ENCODE peak calls at places on chromosomes 13 and 19, in seven cellular contexts. One of them, this sample, is unnamed.

GRCh38 chr19:32651729-32652140 is 23.2 kb downstream of the ANKRD27 start:
- DNase-seq in GM12865: no peak
- DNase-seq in aorta: no peak
- DNase-seq in stimulated activated CD8-positive, alpha-beta memory T cell treated with anti-CD3 and anti-CD28 coated beads, Interleukin-12 subunit alpha, Interleukin-12 subunit beta, amount 100 ng/mL, for 1 hour: no peak
- DNase-seq in HTR-8/SVneo: peak; percentile 31
- DNase-seq in T-helper 1 cell: no peak
- DNase-seq in choroid plexus epithelial cell: peak; percentile 65
- DNase-seq in this sample: no peak

GRCh38 chr19:8069116-8069973 is 16.8 kb downstream of the CCL25 start:
- DNase-seq in GM12865: peak; percentile 56
- DNase-seq in aorta: no peak
- DNase-seq in stimulated activated CD8-positive, alpha-beta memory T cell treated with anti-CD3 and anti-CD28 coated beads, Interleukin-12 subunit alpha, Interleukin-12 subunit beta, amount 100 ng/mL, for 1 hour: no peak
- DNase-seq in HTR-8/SVneo: no peak
- DNase-seq in T-helper 1 cell: no peak
- DNase-seq in choroid plexus epithelial cell: no peak
- DNase-seq in this sample: no peak

GRCh38 chr13:37621811-37622361 is 23.3 kb upstream of the POSTN start:
- DNase-seq in GM12865: no peak
- DNase-seq in aorta: peak; percentile 55
- DNase-seq in stimulated activated CD8-positive, alpha-beta memory T cell treated with anti-CD3 and anti-CD28 coated beads, Interleukin-12 subunit alpha, Interleukin-12 subunit beta, amount 100 ng/mL, for 1 hour: no peak
- DNase-seq in HTR-8/SVneo: no peak
- DNase-seq in T-helper 1 cell: no peak
- DNase-seq in choroid plexus epithelial cell: peak; percentile 97
- DNase-seq in this sample: no peak

GRCh38 chr13:23993439-23993980 is 96.2 kb upstream of the C1QTNF9B start:
- DNase-seq in GM12865: peak; percentile 29
- DNase-seq in aorta: no peak
- DNase-seq in stimulated activated CD8-positive, alpha-beta memory T cell treated with anti-CD3 and anti-CD28 coated beads, Interleukin-12 subunit alpha, Interleukin-12 subunit beta, amount 100 ng/mL, for 1 hour: no peak
- DNase-seq in HTR-8/SVneo: no peak
- DNase-seq in T-helper 1 cell: no peak
- DNase-seq in choroid plexus epithelial cell: peak; percentile 77
- DNase-seq in this sample: no peak

GRCh38 chr19:4744451-4745170 is 21.0 kb upstream of the DPP9 start:
- DNase-seq in GM12865: no peak
- DNase-seq in aorta: no peak
- DNase-seq in stimulated activated CD8-positive, alpha-beta memory T cell treated with anti-CD3 and anti-CD28 coated beads, Interleukin-12 subunit alpha, Interleukin-12 subunit beta, amount 100 ng/mL, for 1 hour: no peak
- DNase-seq in HTR-8/SVneo: peak; percentile 84
- DNase-seq in T-helper 1 cell: no peak
- DNase-seq in choroid plexus epithelial cell: peak; percentile 90
- DNase-seq in this sample: no peak

GRCh38 chr13:97342136-97342535 is 91.8 kb upstream of the RAP2A start:
- DNase-seq in GM12865: no peak
- DNase-seq in aorta: no peak
- DNase-seq in stimulated activated CD8-positive, alpha-beta memory T cell treated with anti-CD3 and anti-CD28 coated beads, Interleukin-12 subunit alpha, Interleukin-12 subunit beta, amount 100 ng/mL, for 1 hour: no peak
- DNase-seq in HTR-8/SVneo: no peak
- DNase-seq in T-helper 1 cell: no peak
- DNase-seq in choroid plexus epithelial cell: no peak
- DNase-seq in this sample: no peak

GRCh38 chr19:8340341-8341096 is 2.5 kb downstream of the KANK3 start:
- DNase-seq in GM12865: no peak
- DNase-seq in aorta: no peak
- DNase-seq in stimulated activated CD8-positive, alpha-beta memory T cell treated with anti-CD3 and anti-CD28 coated beads, Interleukin-12 subunit alpha, Interleukin-12 subunit beta, amount 100 ng/mL, for 1 hour: no peak
- DNase-seq in HTR-8/SVneo: no peak
- DNase-seq in T-helper 1 cell: no peak
- DNase-seq in choroid plexus epithelial cell: no peak
- DNase-seq in this sample: no peak

GRCh38 chr19:6674868-6675305 is 4.9 kb upstream of the TNFSF14 start:
- DNase-seq in GM12865: peak; percentile 93
- DNase-seq in aorta: peak; percentile 83
- DNase-seq in stimulated activated CD8-positive, alpha-beta memory T cell treated with anti-CD3 and anti-CD28 coated beads, Interleukin-12 subunit alpha, Interleukin-12 subunit beta, amount 100 ng/mL, for 1 hour: peak; percentile 85
- DNase-seq in HTR-8/SVneo: peak; percentile 95
- DNase-seq in T-helper 1 cell: peak; percentile 69
- DNase-seq in choroid plexus epithelial cell: peak; percentile 60
- DNase-seq in this sample: peak; percentile 58

GRCh38 chr19:42427313-42427712 is at the start of gene LIPE:
- DNase-seq in GM12865: no peak
- DNase-seq in aorta: no peak
- DNase-seq in stimulated activated CD8-positive, alpha-beta memory T cell treated with anti-CD3 and anti-CD28 coated beads, Interleukin-12 subunit alpha, Interleukin-12 subunit beta, amount 100 ng/mL, for 1 hour: no peak
- DNase-seq in HTR-8/SVneo: no peak
- DNase-seq in T-helper 1 cell: no peak
- DNase-seq in choroid plexus epithelial cell: no peak
- DNase-seq in this sample: no peak

GRCh38 chr13:71149498-71150363 is 717.3 kb downstream of the DACH1 start:
- DNase-seq in GM12865: no peak
- DNase-seq in aorta: no peak
- DNase-seq in stimulated activated CD8-positive, alpha-beta memory T cell treated with anti-CD3 and anti-CD28 coated beads, Interleukin-12 subunit alpha, Interleukin-12 subunit beta, amount 100 ng/mL, for 1 hour: no peak
- DNase-seq in HTR-8/SVneo: no peak
- DNase-seq in T-helper 1 cell: no peak
- DNase-seq in choroid plexus epithelial cell: no peak
- DNase-seq in this sample: no peak

GRCh38 chr19:47757617-47758432 is 12.5 kb downstream of the NOP53 start:
- DNase-seq in GM12865: no peak
- DNase-seq in aorta: no peak
- DNase-seq in stimulated activated CD8-positive, alpha-beta memory T cell treated with anti-CD3 and anti-CD28 coated beads, Interleukin-12 subunit alpha, Interleukin-12 subunit beta, amount 100 ng/mL, for 1 hour: no peak
- DNase-seq in HTR-8/SVneo: no peak
- DNase-seq in T-helper 1 cell: no peak
- DNase-seq in choroid plexus epithelial cell: no peak
- DNase-seq in this sample: no peak

GRCh38 chr19:6260912-6261636 is 18.7 kb downstream of the MLLT1 start:
- DNase-seq in GM12865: no peak
- DNase-seq in aorta: peak; percentile 77
- DNase-seq in stimulated activated CD8-positive, alpha-beta memory T cell treated with anti-CD3 and anti-CD28 coated beads, Interleukin-12 subunit alpha, Interleukin-12 subunit beta, amount 100 ng/mL, for 1 hour: no peak
- DNase-seq in HTR-8/SVneo: peak; percentile 44
- DNase-seq in T-helper 1 cell: no peak
- DNase-seq in choroid plexus epithelial cell: peak; percentile 52
- DNase-seq in this sample: no peak

GRCh38 chr13:95481051-95481775 is 71.3 kb upstream of the CLDN10 start:
- DNase-seq in GM12865: no peak
- DNase-seq in aorta: no peak
- DNase-seq in stimulated activated CD8-positive, alpha-beta memory T cell treated with anti-CD3 and anti-CD28 coated beads, Interleukin-12 subunit alpha, Interleukin-12 subunit beta, amount 100 ng/mL, for 1 hour: no peak
- DNase-seq in HTR-8/SVneo: no peak
- DNase-seq in T-helper 1 cell: no peak
- DNase-seq in choroid plexus epithelial cell: no peak
- DNase-seq in this sample: no peak

GRCh38 chr19:15123031-15123890 is 16.1 kb downstream of the SYDE1 start:
- DNase-seq in GM12865: no peak
- DNase-seq in aorta: no peak
- DNase-seq in stimulated activated CD8-positive, alpha-beta memory T cell treated with anti-CD3 and anti-CD28 coated beads, Interleukin-12 subunit alpha, Interleukin-12 subunit beta, amount 100 ng/mL, for 1 hour: no peak
- DNase-seq in HTR-8/SVneo: no peak
- DNase-seq in T-helper 1 cell: no peak
- DNase-seq in choroid plexus epithelial cell: no peak
- DNase-seq in this sample: no peak

GRCh38 chr13:41456768-41457588 is at the start of gene RGCC:
- DNase-seq in GM12865: peak; percentile 69
- DNase-seq in aorta: peak; percentile 95
- DNase-seq in stimulated activated CD8-positive, alpha-beta memory T cell treated with anti-CD3 and anti-CD28 coated beads, Interleukin-12 subunit alpha, Interleukin-12 subunit beta, amount 100 ng/mL, for 1 hour: peak; percentile 92
- DNase-seq in HTR-8/SVneo: peak; percentile 26
- DNase-seq in T-helper 1 cell: peak; percentile 94
- DNase-seq in choroid plexus epithelial cell: peak; percentile 42
- DNase-seq in this sample: peak; percentile 81

GRCh38 chr13:51275101-51275500 is 52.9 kb downstream of the FAM124A start:
- DNase-seq in GM12865: no peak
- DNase-seq in aorta: no peak
- DNase-seq in stimulated activated CD8-positive, alpha-beta memory T cell treated with anti-CD3 and anti-CD28 coated beads, Interleukin-12 subunit alpha, Interleukin-12 subunit beta, amount 100 ng/mL, for 1 hour: no peak
- DNase-seq in HTR-8/SVneo: no peak
- DNase-seq in T-helper 1 cell: no peak
- DNase-seq in choroid plexus epithelial cell: peak; percentile 30
- DNase-seq in this sample: no peak

GRCh38 chr13:98143157-98143553 is 261 bp downstream of the FARP1 start:
- DNase-seq in GM12865: no peak
- DNase-seq in aorta: peak; percentile 87
- DNase-seq in stimulated activated CD8-positive, alpha-beta memory T cell treated with anti-CD3 and anti-CD28 coated beads, Interleukin-12 subunit alpha, Interleukin-12 subunit beta, amount 100 ng/mL, for 1 hour: no peak
- DNase-seq in HTR-8/SVneo: no peak
- DNase-seq in T-helper 1 cell: no peak
- DNase-seq in choroid plexus epithelial cell: no peak
- DNase-seq in this sample: peak; percentile 49

GRCh38 chr19:1065606-1066109 is 1.3 kb upstream of the ARHGAP45 start:
- DNase-seq in GM12865: peak; percentile 17
- DNase-seq in aorta: no peak
- DNase-seq in stimulated activated CD8-positive, alpha-beta memory T cell treated with anti-CD3 and anti-CD28 coated beads, Interleukin-12 subunit alpha, Interleukin-12 subunit beta, amount 100 ng/mL, for 1 hour: no peak
- DNase-seq in HTR-8/SVneo: no peak
- DNase-seq in T-helper 1 cell: no peak
- DNase-seq in choroid plexus epithelial cell: no peak
- DNase-seq in this sample: no peak

GRCh38 chr19:15419413-15420025 is 731 bp upstream of the AKAP8L start:
- DNase-seq in GM12865: no peak
- DNase-seq in aorta: no peak
- DNase-seq in stimulated activated CD8-positive, alpha-beta memory T cell treated with anti-CD3 and anti-CD28 coated beads, Interleukin-12 subunit alpha, Interleukin-12 subunit beta, amount 100 ng/mL, for 1 hour: no peak
- DNase-seq in HTR-8/SVneo: no peak
- DNase-seq in T-helper 1 cell: no peak
- DNase-seq in choroid plexus epithelial cell: no peak
- DNase-seq in this sample: no peak

GRCh38 chr13:111043575-111043982 is 71.5 kb upstream of the ARHGEF7 start:
- DNase-seq in GM12865: peak; percentile 52
- DNase-seq in aorta: peak; percentile 73
- DNase-seq in stimulated activated CD8-positive, alpha-beta memory T cell treated with anti-CD3 and anti-CD28 coated beads, Interleukin-12 subunit alpha, Interleukin-12 subunit beta, amount 100 ng/mL, for 1 hour: no peak
- DNase-seq in HTR-8/SVneo: no peak
- DNase-seq in T-helper 1 cell: no peak
- DNase-seq in choroid plexus epithelial cell: peak; percentile 66
- DNase-seq in this sample: no peak

GRCh38 chr19:42122691-42123607 is 9.3 kb downstream of the POU2F2 start:
- DNase-seq in GM12865: peak; percentile 81
- DNase-seq in aorta: no peak
- DNase-seq in stimulated activated CD8-positive, alpha-beta memory T cell treated with anti-CD3 and anti-CD28 coated beads, Interleukin-12 subunit alpha, Interleukin-12 subunit beta, amount 100 ng/mL, for 1 hour: peak; percentile 44
- DNase-seq in HTR-8/SVneo: no peak
- DNase-seq in T-helper 1 cell: no peak
- DNase-seq in choroid plexus epithelial cell: no peak
- DNase-seq in this sample: no peak

GRCh38 chr19:44719262-44719701 is 20.3 kb downstream of the CEACAM16 start:
- DNase-seq in GM12865: no peak
- DNase-seq in aorta: no peak
- DNase-seq in stimulated activated CD8-positive, alpha-beta memory T cell treated with anti-CD3 and anti-CD28 coated beads, Interleukin-12 subunit alpha, Interleukin-12 subunit beta, amount 100 ng/mL, for 1 hour: no peak
- DNase-seq in HTR-8/SVneo: no peak
- DNase-seq in T-helper 1 cell: no peak
- DNase-seq in choroid plexus epithelial cell: no peak
- DNase-seq in this sample: no peak

GRCh38 chr13:29540334-29540733 is 55.2 kb downstream of the SLC7A1 start:
- DNase-seq in GM12865: no peak
- DNase-seq in aorta: no peak
- DNase-seq in stimulated activated CD8-positive, alpha-beta memory T cell treated with anti-CD3 and anti-CD28 coated beads, Interleukin-12 subunit alpha, Interleukin-12 subunit beta, amount 100 ng/mL, for 1 hour: no peak
- DNase-seq in HTR-8/SVneo: no peak
- DNase-seq in T-helper 1 cell: no peak
- DNase-seq in choroid plexus epithelial cell: no peak
- DNase-seq in this sample: no peak

GRCh38 chr19:55638864-55639359 is 1.9 kb upstream of the ZNF580 start:
- DNase-seq in GM12865: peak; percentile 78
- DNase-seq in aorta: peak; percentile 78
- DNase-seq in stimulated activated CD8-positive, alpha-beta memory T cell treated with anti-CD3 and anti-CD28 coated beads, Interleukin-12 subunit alpha, Interleukin-12 subunit beta, amount 100 ng/mL, for 1 hour: no peak
- DNase-seq in HTR-8/SVneo: no peak
- DNase-seq in T-helper 1 cell: no peak
- DNase-seq in choroid plexus epithelial cell: peak; percentile 49
- DNase-seq in this sample: no peak

GRCh38 chr13:35957174-35957867 is 173.9 kb downstream of the DCLK1 start:
- DNase-seq in GM12865: no peak
- DNase-seq in aorta: no peak
- DNase-seq in stimulated activated CD8-positive, alpha-beta memory T cell treated with anti-CD3 and anti-CD28 coated beads, Interleukin-12 subunit alpha, Interleukin-12 subunit beta, amount 100 ng/mL, for 1 hour: no peak
- DNase-seq in HTR-8/SVneo: no peak
- DNase-seq in T-helper 1 cell: no peak
- DNase-seq in choroid plexus epithelial cell: no peak
- DNase-seq in this sample: no peak

GRCh38 chr19:11261902-11262839 is at the start of gene DOCK6:
- DNase-seq in GM12865: peak; percentile 45
- DNase-seq in aorta: peak; percentile 83
- DNase-seq in stimulated activated CD8-positive, alpha-beta memory T cell treated with anti-CD3 and anti-CD28 coated beads, Interleukin-12 subunit alpha, Interleukin-12 subunit beta, amount 100 ng/mL, for 1 hour: no peak
- DNase-seq in HTR-8/SVneo: peak; percentile 41
- DNase-seq in T-helper 1 cell: no peak
- DNase-seq in choroid plexus epithelial cell: no peak
- DNase-seq in this sample: no peak

GRCh38 chr13:28329395-28330158 is 165.4 kb downstream of the FLT1 start:
- DNase-seq in GM12865: no peak
- DNase-seq in aorta: no peak
- DNase-seq in stimulated activated CD8-positive, alpha-beta memory T cell treated with anti-CD3 and anti-CD28 coated beads, Interleukin-12 subunit alpha, Interleukin-12 subunit beta, amount 100 ng/mL, for 1 hour: no peak
- DNase-seq in HTR-8/SVneo: no peak
- DNase-seq in T-helper 1 cell: no peak
- DNase-seq in choroid plexus epithelial cell: peak; percentile 91
- DNase-seq in this sample: no peak

GRCh38 chr13:112839347-112840105 is 129.5 kb upstream of the MCF2L start:
- DNase-seq in GM12865: no peak
- DNase-seq in aorta: peak; percentile 63
- DNase-seq in stimulated activated CD8-positive, alpha-beta memory T cell treated with anti-CD3 and anti-CD28 coated beads, Interleukin-12 subunit alpha, Interleukin-12 subunit beta, amount 100 ng/mL, for 1 hour: no peak
- DNase-seq in HTR-8/SVneo: no peak
- DNase-seq in T-helper 1 cell: no peak
- DNase-seq in choroid plexus epithelial cell: peak; percentile 60
- DNase-seq in this sample: no peak

GRCh38 chr13:50400035-50400726 is 384.9 kb downstream of the KCNRG start:
- DNase-seq in GM12865: no peak
- DNase-seq in aorta: no peak
- DNase-seq in stimulated activated CD8-positive, alpha-beta memory T cell treated with anti-CD3 and anti-CD28 coated beads, Interleukin-12 subunit alpha, Interleukin-12 subunit beta, amount 100 ng/mL, for 1 hour: no peak
- DNase-seq in HTR-8/SVneo: no peak
- DNase-seq in T-helper 1 cell: no peak
- DNase-seq in choroid plexus epithelial cell: no peak
- DNase-seq in this sample: no peak

GRCh38 chr13:80132741-80133601 is 208.0 kb downstream of the SPRY2 start:
- DNase-seq in GM12865: no peak
- DNase-seq in aorta: no peak
- DNase-seq in stimulated activated CD8-positive, alpha-beta memory T cell treated with anti-CD3 and anti-CD28 coated beads, Interleukin-12 subunit alpha, Interleukin-12 subunit beta, amount 100 ng/mL, for 1 hour: no peak
- DNase-seq in HTR-8/SVneo: peak; percentile 13
- DNase-seq in T-helper 1 cell: no peak
- DNase-seq in choroid plexus epithelial cell: peak; percentile 78
- DNase-seq in this sample: peak; percentile 52

GRCh38 chr19:53903055-53903680 is 5.9 kb upstream of the CACNG7 start:
- DNase-seq in GM12865: no peak
- DNase-seq in aorta: no peak
- DNase-seq in stimulated activated CD8-positive, alpha-beta memory T cell treated with anti-CD3 and anti-CD28 coated beads, Interleukin-12 subunit alpha, Interleukin-12 subunit beta, amount 100 ng/mL, for 1 hour: peak; percentile 24
- DNase-seq in HTR-8/SVneo: no peak
- DNase-seq in T-helper 1 cell: no peak
- DNase-seq in choroid plexus epithelial cell: peak; percentile 55
- DNase-seq in this sample: no peak

GRCh38 chr19:18478545-18479311 is 40.8 kb upstream of the ISYNA1 start:
- DNase-seq in GM12865: peak; percentile 88
- DNase-seq in aorta: peak; percentile 88
- DNase-seq in stimulated activated CD8-positive, alpha-beta memory T cell treated with anti-CD3 and anti-CD28 coated beads, Interleukin-12 subunit alpha, Interleukin-12 subunit beta, amount 100 ng/mL, for 1 hour: no peak
- DNase-seq in HTR-8/SVneo: peak; percentile 96
- DNase-seq in T-helper 1 cell: peak; percentile 37
- DNase-seq in choroid plexus epithelial cell: peak; percentile 89
- DNase-seq in this sample: peak; percentile 92

GRCh38 chr13:109819851-109820250 is 33.5 kb upstream of the IRS2 start:
- DNase-seq in GM12865: no peak
- DNase-seq in aorta: no peak
- DNase-seq in stimulated activated CD8-positive, alpha-beta memory T cell treated with anti-CD3 and anti-CD28 coated beads, Interleukin-12 subunit alpha, Interleukin-12 subunit beta, amount 100 ng/mL, for 1 hour: no peak
- DNase-seq in HTR-8/SVneo: no peak
- DNase-seq in T-helper 1 cell: no peak
- DNase-seq in choroid plexus epithelial cell: no peak
- DNase-seq in this sample: no peak

GRCh38 chr19:43765109-43765876 is 10.5 kb upstream of the SMG9 start:
- DNase-seq in GM12865: peak; percentile 97
- DNase-seq in aorta: peak; percentile 89
- DNase-seq in stimulated activated CD8-positive, alpha-beta memory T cell treated with anti-CD3 and anti-CD28 coated beads, Interleukin-12 subunit alpha, Interleukin-12 subunit beta, amount 100 ng/mL, for 1 hour: peak; percentile 61
- DNase-seq in HTR-8/SVneo: peak; percentile 89
- DNase-seq in T-helper 1 cell: peak; percentile 58
- DNase-seq in choroid plexus epithelial cell: peak; percentile 92
- DNase-seq in this sample: peak; percentile 86

GRCh38 chr19:5434970-5435641 is 20.1 kb upstream of the ZNRF4 start:
- DNase-seq in GM12865: no peak
- DNase-seq in aorta: no peak
- DNase-seq in stimulated activated CD8-positive, alpha-beta memory T cell treated with anti-CD3 and anti-CD28 coated beads, Interleukin-12 subunit alpha, Interleukin-12 subunit beta, amount 100 ng/mL, for 1 hour: no peak
- DNase-seq in HTR-8/SVneo: peak; percentile 60
- DNase-seq in T-helper 1 cell: no peak
- DNase-seq in choroid plexus epithelial cell: peak; percentile 77
- DNase-seq in this sample: no peak

This sample was measured in tibial artery.